ENCODE peak calls at places on chromosomes 13 and 19, in nine cellular contexts. Y, L, B, D, V, N, Q, C and Z are unnamed samples.

GRCh38 chr13:66887088-66887487 is 343.0 kb downstream of the PCDH9 start:
- DNase-seq in Y (no peak), B (no peak), N (no peak), L (no peak), C (no peak), V (no peak), Q (no peak), D (no peak), Z (no peak)

GRCh38 chr13:89932902-89933301 is 1414.6 kb upstream of the MIR17HG start:
- DNase-seq in Y (no peak), D (no peak), L (no peak), B (no peak), V (no peak), N (no peak), Q (no peak), C (no peak), Z (no peak)

GRCh38 chr13:112253631-112254030 is 122.5 kb upstream of the SPACA7 start:
- DNase-seq in V (no peak), C (no peak), B (no peak), D (no peak), Q (no peak), Y (no peak), N (no peak), L (no peak), Z (no peak)

GRCh38 chr19:42461700-42462324 is 19.1 kb upstream of the CXCL17 start:
- DNase-seq in V (no peak), C (no peak), B (no peak), D (no peak), L (no peak), Q (no peak), N (no peak), Y (no peak), Z (no peak)

GRCh38 chr13:26377038-26377437 is 123.1 kb downstream of the CDK8 start:
- DNase-seq in N (no peak), B (peak; percentile 40), V (no peak), C (peak; percentile 60), L (no peak), Q (no peak), Y (no peak), D (peak; percentile 66), Z (no peak)

GRCh38 chr19:14333101-14333871 is 48.0 kb upstream of the ADGRE5 start:
- DNase-seq in V (no peak), L (no peak), Q (no peak), D (peak; percentile 89), C (no peak), N (no peak), Y (no peak), B (peak; percentile 19), Z (no peak)

GRCh38 chr13:113002206-113002821 is 33.3 kb downstream of the MCF2L start:
- DNase-seq in N (no peak), L (no peak), V (no peak), Q (no peak), D (no peak), C (peak; percentile 98), Y (no peak), B (peak; percentile 58), Z (peak; percentile 74)

GRCh38 chr13:110047511-110047910 is 259.4 kb downstream of the COL4A1 start:
- DNase-seq in V (no peak), D (no peak), N (no peak), Q (no peak), B (peak; percentile 42), L (no peak), Y (no peak), C (no peak), Z (no peak)

GRCh38 chr13:93325303-93326297 is 99.0 kb downstream of the GPC6 start:
- DNase-seq in N (no peak), L (no peak), C (no peak), V (no peak), B (no peak), Q (no peak), Y (no peak), D (no peak), Z (no peak)

GRCh38 chr19:55075366-55075998 is at the start of gene EPS8L1:
- DNase-seq in B (no peak), Q (no peak), Y (no peak), C (no peak), L (no peak), N (no peak), V (no peak), D (no peak), Z (no peak)

GRCh38 chr13:114285166-114285808 is 3.9 kb downstream of the UPF3A start:
- DNase-seq in Q (no peak), C (no peak), D (no peak), Y (no peak), N (no peak), B (no peak), L (no peak), V (no peak), Z (no peak)

GRCh38 chr13:82370306-82370705 is 1512.0 kb downstream of the SLITRK1 start:
- DNase-seq in C (no peak), Y (no peak), B (no peak), D (no peak), L (no peak), Q (no peak), V (no peak), N (no peak), Z (no peak)

GRCh38 chr13:26964278-26965057 is 203.9 kb upstream of the GPR12 start:
- DNase-seq in B (peak; percentile 33), C (no peak), L (no peak), V (no peak), Q (no peak), N (no peak), Y (no peak), D (no peak), Z (peak; percentile 41)

GRCh38 chr19:39405930-39406655 is 554 bp upstream of the ZFP36 start:
- DNase-seq in V (peak; percentile 85), Y (peak; percentile 88), C (peak; percentile 55), Q (no peak), B (no peak), D (no peak), N (peak; percentile 56), L (peak; percentile 84), Z (no peak)

GRCh38 chr13:43364210-43365041 is 341.0 kb downstream of the DNAJC15 start:
- DNase-seq in N (no peak), Y (no peak), D (peak; percentile 59), B (no peak), Q (no peak), V (no peak), L (no peak), C (no peak), Z (no peak)

GRCh38 chr13:43422061-43422460 is 364.7 kb downstream of the ENOX1 start:
- DNase-seq in L (no peak), B (no peak), Q (no peak), V (no peak), C (no peak), Y (no peak), D (no peak), N (no peak), Z (no peak)

GRCh38 chr13:85665286-85665685 is 133.9 kb downstream of the SLITRK6 start:
- DNase-seq in L (no peak), Q (no peak), Y (no peak), D (no peak), V (no peak), B (no peak), C (no peak), N (no peak), Z (peak; percentile 2)

GRCh38 chr19:30799854-30800755 is 427.9 kb downstream of the ZNF536 start:
- DNase-seq in Y (no peak), N (no peak), C (peak; percentile 72), B (peak; percentile 75), V (peak; percentile 1), Q (no peak), D (peak; percentile 85), L (peak; percentile 30), Z (no peak)

GRCh38 chr19:3534375-3535234 is 4.4 kb upstream of the TEKTIP1 start:
- DNase-seq in D (no peak), L (no peak), Q (no peak), N (no peak), V (no peak), B (no peak), C (no peak), Y (no peak), Z (no peak)

GRCh38 chr13:42720116-42720857 is 61.1 kb upstream of the FAM216B start:
- DNase-seq in D (peak; percentile 86), Y (no peak), B (no peak), L (peak; percentile 20), V (no peak), N (no peak), Q (no peak), C (no peak), Z (peak; percentile 66)

GRCh38 chr19:38669532-38669931 is 22.1 kb downstream of the ACTN4 start:
- DNase-seq in B (no peak), D (no peak), L (no peak), C (no peak), N (no peak), Y (no peak), V (no peak), Q (no peak), Z (no peak)

GRCh38 chr13:113034451-113035208 is 65.6 kb downstream of the MCF2L start:
- DNase-seq in B (peak; percentile 60), C (peak; percentile 65), V (no peak), D (peak; percentile 90), L (no peak), Y (no peak), Q (no peak), N (no peak), Z (no peak)

GRCh38 chr19:23054456-23054855 is 51.5 kb upstream of the ZNF728 start:
- DNase-seq in D (no peak), N (no peak), L (no peak), Y (no peak), B (no peak), V (no peak), Q (no peak), C (no peak), Z (no peak)

GRCh38 chr19:9847087-9847671 is 12.1 kb downstream of the PIN1 start:
- DNase-seq in Y (no peak), Q (no peak), D (peak; percentile 98), B (no peak), N (no peak), V (no peak), C (peak; percentile 74), L (peak; percentile 52), Z (no peak)

GRCh38 chr13:81562598-81562997 is 1221.7 kb upstream of the SPRY2 start:
- DNase-seq in Q (no peak), N (no peak), C (no peak), V (no peak), B (no peak), L (no peak), Y (no peak), D (no peak), Z (no peak)

GRCh38 chr19:45440259-45440638 is 16.5 kb upstream of the ERCC1 start:
- DNase-seq in L (no peak), Y (no peak), B (no peak), Q (no peak), C (no peak), D (no peak), V (no peak), N (no peak), Z (no peak)